ENCODE peak calls at places on chromosomes 13 and 19, in seven cellular contexts. I is CD8-positive, alpha-beta memory T cell; G is WERI-Rb-1; E is upper lobe of right lung; V is IMR-90; J is cardiac muscle cell; H is thoracic aorta. K is an unnamed sample. For H3K9me3, the result is how much of the 10 kb centered on the place peaks cover.

GRCh38 chr13:111908981-111909380 is 158.0 kb upstream of the SOX1 start:
- DNase-seq in I (no peak), G (no peak), E (no peak), V (no peak), J (no peak), H (no peak), K (no peak)

GRCh38 chr13:74929436-74929835 is 552.5 kb downstream of the TBC1D4 start:
- DNase-seq in I (no peak), G (no peak), E (no peak), V (no peak), J (no peak), H (no peak), K (no peak)

GRCh38 chr13:32581177-32581786 is 5.0 kb upstream of the PDS5B start:
- DNase-seq in I (no peak), G (no peak), E (no peak), V (peak), J (peak), H (no peak), K (no peak)

GRCh38 chr13:39023761-39024160 is 14.1 kb downstream of the PROSER1 start:
- DNase-seq in I (no peak), G (no peak), E (no peak), V (peak), J (peak), H (no peak), K (no peak)

GRCh38 chr13:51704399-51705306 is 99.3 kb downstream of the DHRS12 start:
- DNase-seq in I (no peak), G (no peak), E (no peak), V (no peak), J (no peak), H (no peak), K (no peak)

GRCh38 chr13:28611654-28612131 is 47.2 kb upstream of the POMP start:
- DNase-seq in I (no peak), G (no peak), E (no peak), V (peak), J (peak), H (no peak), K (no peak)

GRCh38 chr19:5561559-5561958 is 6.2 kb downstream of the TINCR start:
- DNase-seq in I (no peak), G (no peak), E (no peak), V (no peak), J (no peak), H (no peak), K (no peak)

GRCh38 chr13:50244913-50245574 is 229.8 kb downstream of the KCNRG start:
- DNase-seq in I (no peak), G (no peak), E (no peak), V (peak), J (peak), H (peak), K (no peak)

GRCh38 chr19:1017115-1017905 is 3.6 kb downstream of the TMEM259 start:
- DNase-seq in I (no peak), G (no peak), E (no peak), V (no peak), J (no peak), H (no peak), K (peak)

GRCh38 chr13:46947425-46948191 is 50.8 kb upstream of the HTR2A start:
- DNase-seq in I (no peak), G (no peak), E (no peak), V (no peak), J (no peak), H (no peak), K (no peak)

GRCh38 chr19:52585101-52585500 is 15.0 kb downstream of the ZNF701 start:
- DNase-seq in I (no peak), G (no peak), E (no peak), V (no peak), J (no peak), H (no peak), K (no peak)

GRCh38 chr13:73090116-73090811 is 31.5 kb downstream of the KLF5 start:
- DNase-seq in I (no peak), G (no peak), E (no peak), V (peak), J (peak), H (no peak), K (no peak)

GRCh38 chr13:35720690-35721554 is 244.4 kb upstream of the MAB21L1 start:
- DNase-seq in I (no peak), G (peak), E (no peak), V (peak), J (peak), H (no peak), K (no peak)

GRCh38 chr19:49824662-49825061 is 6.6 kb downstream of the MED25 start:
- DNase-seq in I (no peak), G (no peak), E (no peak), V (no peak), J (no peak), H (no peak), K (no peak)

GRCh38 chr19:5018224-5019015 is 49.5 kb downstream of the KDM4B start:
- DNase-seq in I (no peak), G (no peak), E (no peak), V (peak), J (peak), H (no peak), K (peak)

GRCh38 chr13:105573134-105573533 is 962.3 kb downstream of the EFNB2 start:
- DNase-seq in I (no peak), G (no peak), E (no peak), V (no peak), J (no peak), H (no peak), K (no peak)
- H3K9me3 ChIP-seq in I (under half), G (under half), E (under half), V (under half), J (under half), H (under half), K (under half)

GRCh38 chr13:113566227-113566561 is 18.4 kb upstream of the TFDP1 start:
- DNase-seq in I (no peak), G (no peak), E (peak), V (no peak), J (no peak), H (no peak), K (peak)

GRCh38 chr13:113564331-113565023 is 20.1 kb upstream of the TFDP1 start:
- DNase-seq in I (no peak), G (no peak), E (peak), V (no peak), J (no peak), H (no peak), K (peak)

GRCh38 chr13:113562866-113563265 is 21.7 kb upstream of the TFDP1 start:
- DNase-seq in I (no peak), G (no peak), E (peak), V (no peak), J (no peak), H (no peak), K (no peak)

GRCh38 chr13:113567681-113568080 is 16.9 kb upstream of the TFDP1 start:
- DNase-seq in I (no peak), G (no peak), E (peak), V (no peak), J (no peak), H (no peak), K (peak)

DNA sequence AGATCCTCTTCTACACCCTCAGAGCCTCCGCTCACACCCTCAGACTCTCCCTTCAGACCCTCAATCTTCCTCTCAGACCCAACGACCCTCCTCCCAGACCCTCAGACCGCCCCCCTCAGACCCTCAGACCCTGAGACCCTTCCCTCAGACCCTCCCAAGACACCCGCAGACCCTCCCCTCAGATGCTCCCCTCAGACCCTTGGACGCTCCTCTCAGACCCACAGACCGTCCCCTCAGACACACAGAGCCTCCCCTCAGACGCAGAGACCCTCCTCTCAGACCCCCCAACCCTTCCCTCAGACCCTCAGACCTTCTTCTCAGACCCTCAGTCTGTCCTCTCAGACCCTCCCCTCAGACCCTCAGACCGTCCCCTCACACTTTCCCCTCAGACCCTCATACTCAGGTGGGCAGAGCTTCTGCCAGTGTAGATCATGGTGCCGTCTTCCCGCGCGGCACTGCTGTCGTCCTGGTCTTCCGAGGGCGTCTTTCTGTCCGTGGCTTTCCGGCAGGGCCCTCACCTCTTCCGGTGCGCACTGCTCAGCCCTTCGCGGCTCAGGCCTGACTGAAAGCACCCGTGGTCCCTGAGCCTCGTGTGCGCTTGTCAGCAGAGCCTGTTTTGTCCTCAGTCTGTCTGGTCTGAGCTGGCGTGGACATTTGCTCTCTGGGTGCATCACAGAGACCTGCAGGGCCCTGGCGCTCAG is 18.9 kb upstream of the TFDP1 start:
- DNase-seq in I (no peak), G (no peak), E (peak), V (no peak), J (no peak), H (no peak), K (peak)
- H3K27ac ChIP-seq in I (no peak), G (no peak), E (no peak), V (no peak), J (no peak), H (no peak), K (no peak)

DNA sequence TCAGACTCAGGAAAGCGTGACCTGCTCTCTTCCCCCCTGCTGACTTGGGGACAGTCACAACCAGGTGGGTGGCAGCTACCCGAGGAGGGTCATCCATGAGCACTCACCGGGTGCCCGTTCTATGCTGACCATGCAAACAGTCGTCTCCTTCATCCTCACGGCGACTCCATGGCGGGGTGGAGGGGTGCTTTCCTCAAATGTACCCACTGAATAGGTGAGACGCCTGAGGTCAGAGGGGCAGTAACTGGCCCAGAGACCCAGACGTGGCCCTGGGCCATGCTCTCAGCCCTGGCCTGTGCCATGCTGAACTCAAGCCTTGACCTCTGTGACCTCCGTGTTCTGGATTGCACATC is 59.2 kb upstream of the TPM4 start:
- DNase-seq in I (no peak), G (no peak), E (peak), V (no peak), J (no peak), H (no peak), K (peak)
- H3K9me3 ChIP-seq in I (under half), G (under half), E (under half), V (under half), J (under half), H (under half), K (under half)

DNA sequence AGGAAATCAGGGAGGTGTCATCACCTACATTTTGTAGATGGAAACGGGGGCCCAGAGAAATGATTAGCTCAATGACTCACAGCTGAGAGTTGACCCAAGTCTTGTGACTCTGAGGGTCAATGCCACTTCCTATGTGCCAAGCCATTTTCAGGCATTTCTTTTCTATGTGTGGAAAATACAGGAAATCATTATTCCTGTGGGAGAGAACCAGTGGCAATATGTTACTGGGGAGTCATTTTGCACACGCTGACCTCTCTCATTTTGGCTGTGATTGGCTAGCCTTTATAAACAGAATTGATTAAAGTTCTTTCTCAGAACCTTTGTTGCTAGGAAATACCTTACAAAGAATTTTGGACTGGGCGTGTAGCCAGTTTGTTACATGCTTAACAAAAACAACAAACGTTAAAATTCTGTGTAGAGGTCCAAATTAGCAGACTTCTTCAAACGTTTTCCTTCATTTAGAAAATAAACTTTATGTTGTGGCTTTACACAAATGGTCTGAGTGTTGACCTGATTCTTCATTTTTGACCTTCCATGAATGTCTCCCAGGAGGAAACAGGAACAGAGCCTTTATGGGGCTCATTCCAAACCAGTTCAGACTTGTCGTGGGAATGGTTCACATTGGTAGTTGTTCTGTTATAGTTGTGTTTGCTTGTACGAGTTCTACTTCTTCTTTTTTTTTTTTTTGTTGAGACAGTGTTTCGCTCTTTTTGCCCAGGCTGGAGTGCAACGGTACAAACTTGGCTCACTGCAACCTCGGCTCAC is 11.4 kb downstream of the PCCA start:
- DNase-seq in I (no peak), G (no peak), E (no peak), V (peak), J (peak), H (no peak), K (no peak)
- H3K27ac ChIP-seq in I (no peak), G (no peak), E (no peak), V (peak), J (no peak), H (peak), K (peak)

DNA sequence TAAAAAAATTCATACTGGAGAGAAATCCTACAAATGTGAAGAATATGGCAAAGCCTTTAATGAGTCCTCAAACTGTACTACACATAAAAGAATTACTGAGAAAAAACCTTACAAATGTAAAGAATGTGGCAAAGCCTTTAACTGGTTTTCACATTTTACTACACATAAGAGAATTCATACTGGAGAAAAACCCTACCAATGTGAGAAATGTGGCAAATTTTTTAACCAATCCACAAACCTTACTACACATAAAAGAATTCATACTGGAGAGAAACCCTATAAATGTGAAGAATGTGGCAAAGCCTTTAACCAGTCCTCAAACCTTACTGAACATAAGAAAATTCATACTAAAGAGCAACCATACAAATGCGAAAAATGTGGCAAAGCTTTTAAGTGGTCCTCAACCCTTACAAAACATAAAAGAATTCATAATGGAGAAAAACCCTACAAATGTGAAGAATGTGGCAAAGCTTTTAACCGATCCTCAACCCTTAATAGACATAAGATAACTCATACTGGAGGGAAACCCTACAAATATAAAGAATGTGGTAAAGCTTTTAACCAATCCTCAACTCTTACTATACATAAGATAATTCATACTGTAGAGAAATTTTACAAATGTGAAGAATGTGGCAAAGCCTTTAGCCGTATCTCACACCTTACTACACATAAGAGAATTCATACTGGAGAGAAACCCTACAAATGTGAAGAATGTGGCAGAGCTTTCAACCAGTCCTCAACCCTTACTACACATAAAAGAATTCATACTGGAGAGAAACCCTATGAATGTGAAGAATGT is 29.0 kb downstream of the ZNF730 start:
- DNase-seq in I (no peak), G (no peak), E (no peak), V (no peak), J (no peak), H (no peak), K (no peak)
- H3K9me3 ChIP-seq in I (under half), G (under half), E (under half), V (under half), J (under half), H (under half), K (under half)

GRCh38 chr19:3725121-3725520 is 16.9 kb downstream of the TJP3 start:
- DNase-seq in I (no peak), G (no peak), E (no peak), V (no peak), J (no peak), H (no peak), K (no peak)
- H3K27ac ChIP-seq in I (no peak), G (peak), E (no peak), V (no peak), J (no peak), H (no peak), K (no peak)

DNA sequence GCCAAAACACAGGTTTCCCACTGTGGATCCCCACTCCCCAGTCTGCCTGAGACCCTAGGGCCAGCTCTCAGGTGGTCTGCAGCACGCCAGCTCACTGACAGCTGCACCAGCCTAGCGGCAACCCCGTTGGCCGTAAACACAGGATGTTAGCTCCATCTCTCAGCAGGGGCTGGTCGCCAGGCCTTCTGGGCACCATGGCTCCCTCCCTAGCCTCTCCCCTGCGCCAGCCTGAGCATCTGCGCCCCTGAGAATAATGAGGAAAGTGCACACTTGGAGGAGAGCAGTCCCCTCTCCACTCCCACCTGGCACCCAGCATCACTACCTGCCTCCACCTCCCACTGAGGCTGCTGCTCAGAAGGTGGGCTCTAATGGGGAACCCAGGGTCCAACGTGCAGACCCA is 20.8 kb upstream of the EPHX3 start:
- DNase-seq in I (no peak), G (no peak), E (no peak), V (no peak), J (no peak), H (no peak), K (no peak)
- H3K9me3 ChIP-seq in I (under half), G (under half), E (under half), V (under half), J (under half), H (under half), K (under half)

DNA sequence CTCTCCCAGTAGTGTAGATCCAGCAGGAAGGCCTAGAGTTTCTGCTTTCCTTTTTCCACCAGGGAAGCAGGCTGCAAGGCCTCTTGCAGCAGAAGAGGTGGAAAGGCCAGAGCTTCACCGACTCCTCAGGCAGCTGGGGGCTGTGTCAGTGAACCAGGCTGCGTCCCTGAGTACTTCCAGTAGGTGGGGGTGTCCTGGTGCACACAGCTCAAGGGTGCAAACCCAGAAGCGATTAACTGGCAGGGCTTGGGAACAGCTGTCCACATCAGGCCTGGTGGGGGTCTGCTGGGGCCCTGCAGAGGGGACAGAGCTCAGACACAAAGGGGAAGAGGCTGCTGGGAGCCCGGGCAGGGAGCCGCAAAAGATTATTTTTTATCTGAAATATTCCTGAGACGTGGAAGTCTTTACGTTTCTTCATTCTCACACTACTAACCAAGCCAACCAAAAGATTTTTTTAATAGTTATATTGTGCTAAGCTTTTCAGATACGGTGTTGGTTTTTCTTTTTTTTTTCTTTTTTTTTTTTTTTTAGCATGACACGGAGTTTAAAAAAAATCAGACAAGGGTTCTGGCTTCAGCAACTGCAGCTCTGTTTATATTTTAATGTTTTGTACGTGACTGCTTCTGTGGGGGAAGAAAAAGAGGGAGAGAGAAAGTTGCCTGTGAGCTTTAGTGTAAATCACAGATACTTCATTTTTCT is 11.0 kb downstream of the TSHZ3 start:
- DNase-seq in I (no peak), G (peak), E (no peak), V (peak), J (peak), H (no peak), K (no peak)
- H3K27ac ChIP-seq in I (no peak), G (no peak), E (peak), V (peak), J (no peak), H (peak), K (no peak)

GRCh38 chr19:28581468-28581770 is 631.5 kb downstream of the UQCRFS1 start:
- DNase-seq in I (no peak), G (no peak), E (no peak), V (no peak), J (no peak), H (no peak), K (no peak)

GRCh38 chr19:28586501-28586900 is 626.5 kb downstream of the UQCRFS1 start:
- DNase-seq in I (no peak), G (no peak), E (no peak), V (no peak), J (no peak), H (no peak), K (no peak)

GRCh38 chr19:28582344-28582743 is 630.6 kb downstream of the UQCRFS1 start:
- DNase-seq in I (no peak), G (no peak), E (no peak), V (no peak), J (no peak), H (no peak), K (no peak)

GRCh38 chr19:28585796-28586195 is 627.2 kb downstream of the UQCRFS1 start:
- DNase-seq in I (no peak), G (no peak), E (no peak), V (no peak), J (no peak), H (no peak), K (no peak)

DNA sequence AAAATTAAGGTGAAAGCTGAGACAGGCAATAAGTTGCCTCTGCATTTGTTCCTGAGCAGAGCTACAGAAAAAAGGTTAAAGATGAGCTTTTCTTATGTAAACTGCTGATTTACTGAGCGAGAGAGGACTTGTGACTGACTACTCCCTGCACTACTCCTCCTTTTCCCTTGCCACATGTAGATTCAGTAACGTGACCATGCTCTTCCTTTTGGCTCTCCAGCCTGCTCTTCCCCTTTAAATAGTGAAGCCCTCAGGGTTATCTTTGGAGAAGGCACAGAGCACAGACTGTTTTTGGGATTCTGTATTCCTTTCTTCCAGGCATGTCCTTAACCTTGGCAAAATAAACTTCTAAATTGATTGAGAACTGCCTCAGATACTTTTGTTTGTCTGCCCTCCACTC is 630.1 kb downstream of the UQCRFS1 start:
- DNase-seq in I (no peak), G (no peak), E (no peak), V (no peak), J (no peak), H (no peak), K (no peak)
- H3K9me3 ChIP-seq in I (under half), G (under half), E (under half), V (under half), J (under half), H (under half), K (under half)